ENCODE peak calls at places on chromosomes 7 and 10, in nine cellular contexts. E, F, W, L, G, C, Z, N and A are unnamed samples.

GRCh38 chr7:28958235-28958945 is at the start of gene TRIL:
- DNase-seq in E (peak), F (peak), W (no peak), L (no peak), G (no peak), C (no peak), Z (no peak), N (no peak), A (no peak)

GRCh38 chr7:36390199-36391090 is 783 bp downstream of the ANLN start:
- DNase-seq in E (peak), F (peak), W (peak), L (no peak), G (no peak), C (peak), Z (no peak), N (peak), A (peak)

GRCh38 chr10:98038333-98038732 is 7.9 kb upstream of the CRTAC1 start:
- DNase-seq in E (no peak), F (no peak), W (no peak), L (no peak), G (no peak), C (no peak), Z (no peak), N (no peak), A (no peak)

GRCh38 chr10:43749940-43750552 is 101.4 kb upstream of the ZNF32 start:
- DNase-seq in E (no peak), F (no peak), W (no peak), L (no peak), G (no peak), C (no peak), Z (no peak), N (no peak), A (no peak)

GRCh38 chr10:67606572-67606971 is 89.4 kb downstream of the CTNNA3 start:
- DNase-seq in E (no peak), F (peak), W (no peak), L (no peak), G (peak), C (peak), Z (no peak), N (no peak), A (no peak)

GRCh38 chr7:132063800-132064199 is 507.4 kb upstream of the PODXL start:
- DNase-seq in E (no peak), F (no peak), W (no peak), L (no peak), G (no peak), C (no peak), Z (no peak), N (no peak), A (no peak)

GRCh38 chr7:2779086-2779485 is 65.0 kb downstream of the GNA12 start:
- DNase-seq in E (no peak), F (no peak), W (no peak), L (no peak), G (no peak), C (no peak), Z (no peak), N (no peak), A (no peak)

GRCh38 chr10:6175329-6176055 is 27.2 kb upstream of the PFKFB3 start:
- DNase-seq in E (no peak), F (no peak), W (no peak), L (no peak), G (no peak), C (no peak), Z (no peak), N (no peak), A (no peak)

GRCh38 chr10:109205929-109206585 is 717.3 kb downstream of the XPNPEP1 start:
- DNase-seq in E (no peak), F (peak), W (no peak), L (no peak), G (peak), C (peak), Z (no peak), N (no peak), A (no peak)

GRCh38 chr10:116849271-116850057 is at the start of gene ENO4:
- DNase-seq in E (peak), F (peak), W (no peak), L (no peak), G (no peak), C (peak), Z (peak), N (no peak), A (peak)

GRCh38 chr10:87848998-87849397 is 14.3 kb downstream of the KLLN start:
- DNase-seq in E (no peak), F (no peak), W (no peak), L (no peak), G (no peak), C (no peak), Z (no peak), N (no peak), A (no peak)

GRCh38 chr10:61623101-61623500 is 39.6 kb upstream of the CABCOCO1 start:
- DNase-seq in E (no peak), F (no peak), W (no peak), L (no peak), G (no peak), C (no peak), Z (no peak), N (no peak), A (no peak)

GRCh38 chr7:3482147-3482921 is 181.3 kb downstream of the SDK1 start:
- DNase-seq in E (peak), F (peak), W (no peak), L (no peak), G (no peak), C (peak), Z (peak), N (no peak), A (no peak)

GRCh38 chr7:107996072-107996824 is 6.7 kb downstream of the LAMB1 start:
- DNase-seq in E (no peak), F (peak), W (no peak), L (no peak), G (no peak), C (no peak), Z (no peak), N (no peak), A (no peak)

GRCh38 chr10:34740321-34740720 is 74.8 kb downstream of the PARD3 start:
- DNase-seq in E (no peak), F (no peak), W (no peak), L (no peak), G (no peak), C (no peak), Z (no peak), N (no peak), A (no peak)

GRCh38 chr10:49587981-49588380 is 22.1 kb upstream of the SLC18A3 start:
- DNase-seq in E (no peak), F (no peak), W (no peak), L (no peak), G (no peak), C (no peak), Z (no peak), N (no peak), A (no peak)

GRCh38 chr7:2738766-2739549 is 51.0 kb downstream of the AMZ1 start:
- DNase-seq in E (no peak), F (no peak), W (peak), L (no peak), G (no peak), C (no peak), Z (no peak), N (no peak), A (no peak)

GRCh38 chr10:63480237-63480636 is 14.5 kb upstream of the JMJD1C start:
- DNase-seq in E (no peak), F (no peak), W (no peak), L (no peak), G (no peak), C (no peak), Z (no peak), N (no peak), A (no peak)

GRCh38 chr7:221996-222715 is 29.8 kb downstream of the FAM20C start:
- DNase-seq in E (no peak), F (no peak), W (no peak), L (no peak), G (no peak), C (no peak), Z (peak), N (no peak), A (no peak)